ENCODE peak calls at places on chromosomes 7 and 10, in four cellular contexts. U is aorta, B is left ventricle myocardium inferior, Q is A549. H is an unnamed sample.
A peak's percentile ranks its signal among the peaks of the same experiment; 100 is the strongest.

GRCh38 chr10:77582710-77583115 is 54.9 kb downstream of the KCNMA1 start:
- DNase-seq in U (no peak), B (no peak), Q (peak; percentile 55), H (no peak)

GRCh38 chr7:66696774-66697191 is 43.8 kb upstream of the RABGEF1 start:
- DNase-seq in U (no peak), B (peak; percentile 22), Q (no peak), H (no peak)

GRCh38 chr7:122528879-122529481 is 169.9 kb downstream of the RNF133 start:
- DNase-seq in U (no peak), B (no peak), Q (peak; percentile 7), H (no peak)

GRCh38 chr7:148503900-148504487 is 86.6 kb upstream of the C7orf33 start:
- DNase-seq in U (no peak), B (no peak), Q (peak; percentile 16), H (no peak)

GRCh38 chr10:5613481-5613880 is 52.9 kb downstream of the ASB13 start:
- DNase-seq in U (no peak), B (no peak), Q (no peak), H (no peak)

GRCh38 chr10:29131952-29132820 is 156.7 kb upstream of the LYZL1 start:
- DNase-seq in U (no peak), B (peak; percentile 29), Q (no peak), H (no peak)

GRCh38 chr10:1116051-1116450 is 59.9 kb downstream of the WDR37 start:
- DNase-seq in U (no peak), B (no peak), Q (no peak), H (peak; percentile 76)

GRCh38 chr10:640673-641045 is 48.8 kb downstream of the DIP2C start:
- DNase-seq in U (no peak), B (no peak), Q (no peak), H (peak; percentile 40)

GRCh38 chr7:84939888-84940287 is 247.0 kb downstream of the SEMA3D start:
- DNase-seq in U (peak; percentile 66), B (no peak), Q (no peak), H (no peak)

GRCh38 chr7:5792792-5793191 is 11.3 kb upstream of the RNF216 start:
- DNase-seq in U (no peak), B (no peak), Q (no peak), H (no peak)

GRCh38 chr10:31395695-31396094 is 76.7 kb downstream of the ZEB1 start:
- DNase-seq in U (no peak), B (no peak), Q (no peak), H (no peak)

GRCh38 chr10:22550732-22551131 is 163.6 kb downstream of the PIP4K2A start:
- DNase-seq in U (peak; percentile 82), B (peak; percentile 44), Q (peak; percentile 9), H (no peak)

DNA sequence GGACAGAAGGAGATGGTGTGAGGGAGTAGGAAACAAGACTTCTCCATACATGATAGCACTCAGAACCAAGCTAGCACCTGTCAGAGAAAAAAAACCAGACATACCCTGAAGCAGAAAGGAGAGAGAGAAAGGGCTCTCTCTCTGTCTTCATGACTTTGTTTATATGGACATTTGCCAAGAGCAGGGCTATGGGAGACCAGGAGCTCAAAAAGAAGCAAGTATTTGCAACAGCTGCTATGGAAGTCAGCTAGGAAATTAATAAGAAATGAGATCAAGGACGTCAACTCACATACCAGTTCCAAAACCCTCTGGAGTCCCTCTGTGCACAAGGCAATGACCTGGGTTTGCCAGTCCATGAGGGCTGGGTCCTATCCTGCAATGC is 111.6 kb downstream of the SGMS1 start:
- DNase-seq in U (no peak), B (no peak), Q (no peak), H (no peak)
- H3K4me1 ChIP-seq in U (no peaks in the 10 kb centered on the region), B (peaks cover 62% of the 10 kb centered on the region), Q (peaks cover 30% of the 10 kb centered on the region), H (peaks cover 28% of the 10 kb centered on the region)

DNA sequence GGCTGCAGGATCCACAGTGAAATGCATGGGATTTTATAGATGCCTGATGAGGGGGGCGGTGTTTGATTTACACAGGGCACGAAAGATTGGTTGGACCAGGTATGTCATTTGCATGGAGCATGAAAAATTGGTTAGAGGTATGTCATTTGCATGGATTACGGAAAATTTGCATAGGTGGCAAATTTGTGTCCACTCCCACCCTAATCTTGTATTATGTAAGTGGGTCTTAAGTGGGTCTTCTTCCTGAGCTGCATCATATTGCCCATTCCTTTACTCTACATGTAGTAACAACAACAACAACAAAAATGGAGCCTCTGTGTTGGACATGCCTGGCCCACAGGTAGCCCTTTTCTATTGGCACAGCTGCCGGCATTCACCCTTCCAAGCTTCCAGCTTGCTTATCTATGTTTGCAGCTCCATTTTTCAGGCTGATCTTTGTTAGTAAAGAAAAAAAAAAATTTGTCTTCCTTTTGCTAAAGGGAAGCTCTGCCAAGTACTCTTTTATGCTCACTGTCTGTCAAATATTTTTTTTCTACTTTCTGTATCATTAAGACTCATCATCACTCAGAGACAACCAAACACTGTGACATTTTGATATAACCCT is 10.3 kb upstream of the ZNF273 start:
- DNase-seq in U (no peak), B (no peak), Q (no peak), H (peak; percentile 24)
- H3K4me1 ChIP-seq in U (no peaks in the 10 kb centered on the region), B (peaks cover 26% of the 10 kb centered on the region), Q (no peaks in the 10 kb centered on the region), H (peaks cover 54% of the 10 kb centered on the region)

DNA sequence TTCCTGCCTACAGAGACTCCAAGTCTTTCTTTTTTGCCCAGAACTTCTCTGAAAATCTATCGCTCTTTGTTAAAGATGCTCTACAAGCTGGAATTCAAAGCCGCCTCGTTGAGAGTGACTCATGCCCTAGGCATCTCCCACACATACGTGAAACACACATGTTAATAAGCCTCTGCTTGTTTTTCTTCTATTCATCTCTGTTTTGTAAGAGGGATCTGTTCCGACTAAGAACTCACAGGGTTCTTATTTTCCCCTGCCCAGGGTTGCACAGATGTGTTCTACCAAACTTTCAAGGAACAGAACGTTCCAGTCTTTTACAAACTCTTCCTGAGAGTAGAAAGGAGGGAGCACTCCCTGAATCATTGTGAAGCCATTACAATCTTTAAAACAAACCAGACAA is 55.5 kb upstream of the INPP5A start:
- DNase-seq in U (peak; percentile 2), B (no peak), Q (no peak), H (peak; percentile 78)
- H3K4me1 ChIP-seq in U (no peaks in the 10 kb centered on the region), B (no peaks in the 10 kb centered on the region), Q (no peaks in the 10 kb centered on the region), H (peaks cover 29% of the 10 kb centered on the region)

DNA sequence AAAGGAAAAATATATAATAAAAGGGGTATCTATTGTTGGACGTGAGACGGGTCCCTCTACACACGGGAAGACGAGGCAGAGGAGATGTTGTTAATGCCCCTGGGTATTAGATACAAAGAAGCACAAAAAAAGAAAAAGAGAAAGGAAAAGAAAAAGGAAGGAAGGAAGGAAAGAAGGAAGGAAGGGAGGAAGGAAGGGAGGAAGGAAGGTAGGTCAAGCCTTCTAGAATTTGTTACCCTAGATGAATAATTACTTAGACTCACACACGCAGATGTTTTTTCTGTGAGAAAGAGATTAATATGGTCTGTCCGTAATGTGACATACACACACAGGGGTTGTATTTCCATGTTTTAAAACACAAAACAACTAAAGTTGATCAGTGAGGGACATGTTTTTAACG is 292.3 kb upstream of the NFE2L3 start:
- DNase-seq in U (no peak), B (no peak), Q (no peak), H (no peak)
- H3K4me1 ChIP-seq in U (no peaks in the 10 kb centered on the region), B (peaks cover 26% of the 10 kb centered on the region), Q (peaks cover 4% of the 10 kb centered on the region), H (peaks cover 32% of the 10 kb centered on the region)

DNA sequence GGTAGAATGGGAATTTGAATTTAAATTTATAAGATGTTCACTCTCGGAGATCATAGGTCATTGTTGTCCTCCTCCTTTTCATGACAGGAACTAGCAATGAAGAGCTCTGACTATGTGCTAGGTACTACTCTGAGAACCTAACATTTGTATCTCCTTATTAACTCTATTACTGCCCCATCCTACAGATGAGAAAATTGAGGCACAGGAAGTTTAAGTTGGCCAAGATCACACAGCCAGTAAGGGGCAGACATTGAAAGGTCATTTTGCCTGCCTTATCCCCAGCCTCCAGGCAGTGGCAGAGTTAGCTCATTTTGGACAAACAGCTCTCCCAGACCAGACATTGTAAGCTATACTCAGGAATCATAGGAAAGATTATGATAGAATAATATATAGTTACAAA is 6.0 kb downstream of the SRGN start:
- DNase-seq in U (no peak), B (no peak), Q (no peak), H (no peak)
- H3K4me1 ChIP-seq in U (peaks cover 6% of the 10 kb centered on the region), B (peaks cover 17% of the 10 kb centered on the region), Q (peaks cover 5% of the 10 kb centered on the region), H (peaks cover 6% of the 10 kb centered on the region)